ENCODE peak calls at places on chromosomes 16 and 17, in nine cellular contexts. E, K, F, G, S, D, J, T and A are unnamed samples.

GRCh38 chr16:89944773-89945172 is 3.8 kb upstream of the DEF8 start:
- DNase-seq in E (no peak), K (no peak), F (no peak), G (peak; percentile 42), S (no peak), D (no peak), J (no peak), T (no peak), A (no peak)

GRCh38 chr16:79703066-79703465 is 102.5 kb upstream of the MAF start:
- DNase-seq in E (no peak), K (no peak), F (peak; percentile 7), G (no peak), S (no peak), D (no peak), J (no peak), T (no peak), A (no peak)

GRCh38 chr17:29145289-29146058 is 34.7 kb downstream of the MYO18A start:
- DNase-seq in E (peak; percentile 57), K (peak; percentile 84), F (peak; percentile 61), G (peak; percentile 81), S (peak; percentile 90), D (no peak), J (peak; percentile 93), T (no peak), A (peak; percentile 82)

GRCh38 chr17:38861399-38861843 is 7.9 kb upstream of the RPL23 start:
- DNase-seq in E (no peak), K (no peak), F (no peak), G (no peak), S (peak; percentile 43), D (no peak), J (peak; percentile 61), T (no peak), A (no peak)

GRCh38 chr17:79439493-79439892 is 171.4 kb downstream of the RBFOX3 start:
- DNase-seq in E (no peak), K (no peak), F (no peak), G (no peak), S (no peak), D (no peak), J (no peak), T (no peak), A (no peak)

GRCh38 chr17:40329981-40330794 is 21.2 kb downstream of the RARA start:
- DNase-seq in E (no peak), K (no peak), F (no peak), G (peak; percentile 94), S (peak; percentile 61), D (no peak), J (peak; percentile 66), T (no peak), A (peak; percentile 59)

GRCh38 chr17:3762922-3763776 is 37.8 kb downstream of the ITGAE start:
- DNase-seq in E (no peak), K (no peak), F (no peak), G (peak; percentile 90), S (no peak), D (no peak), J (no peak), T (no peak), A (no peak)

GRCh38 chr16:14007460-14007859 is 63.7 kb upstream of the MRTFB start:
- DNase-seq in E (peak; percentile 76), K (peak; percentile 92), F (peak; percentile 62), G (peak; percentile 69), S (no peak), D (no peak), J (no peak), T (peak; percentile 93), A (no peak)

GRCh38 chr17:76726766-76727718 is at the start of gene METTL23:
- DNase-seq in E (peak; percentile 77), K (peak; percentile 77), F (peak; percentile 58), G (peak; percentile 64), S (peak; percentile 70), D (no peak), J (peak; percentile 62), T (no peak), A (peak; percentile 61)

GRCh38 chr16:4410335-4411075 is 5.9 kb downstream of the CORO7 start:
- DNase-seq in E (peak; percentile 86), K (peak; percentile 98), F (peak; percentile 25), G (no peak), S (no peak), D (peak; percentile 71), J (no peak), T (peak; percentile 81), A (no peak)

GRCh38 chr16:78800535-78800934 is 701.1 kb downstream of the WWOX start:
- DNase-seq in E (no peak), K (no peak), F (no peak), G (no peak), S (no peak), D (no peak), J (no peak), T (no peak), A (no peak)

GRCh38 chr16:24976061-24976779 is 38.9 kb downstream of the ARHGAP17 start:
- DNase-seq in E (no peak), K (no peak), F (no peak), G (no peak), S (no peak), D (no peak), J (no peak), T (no peak), A (no peak)

GRCh38 chr17:79777166-79777843 is 643 bp upstream of the CBX2 start:
- DNase-seq in E (peak; percentile 82), K (peak; percentile 32), F (no peak), G (peak; percentile 43), S (peak; percentile 77), D (no peak), J (no peak), T (no peak), A (no peak)

GRCh38 chr17:61247438-61247837 is 152.2 kb upstream of the TBX2 start:
- DNase-seq in E (no peak), K (peak; percentile 82), F (no peak), G (no peak), S (peak; percentile 7), D (peak; percentile 87), J (no peak), T (peak; percentile 88), A (no peak)

GRCh38 chr17:48618366-48618896 is 3.3 kb upstream of the HOXB8 start:
- DNase-seq in E (peak; percentile 97), K (peak; percentile 79), F (peak; percentile 58), G (peak; percentile 53), S (peak; percentile 50), D (peak; percentile 26), J (peak; percentile 80), T (peak; percentile 40), A (peak; percentile 86)

GRCh38 chr17:36930501-36930900 is 6.8 kb upstream of the LHX1 start:
- DNase-seq in E (no peak), K (no peak), F (no peak), G (no peak), S (no peak), D (no peak), J (no peak), T (no peak), A (no peak)

GRCh38 chr17:67636841-67637240 is 80.9 kb upstream of the NOL11 start:
- DNase-seq in E (peak; percentile 25), K (peak; percentile 64), F (peak; percentile 56), G (no peak), S (no peak), D (no peak), J (no peak), T (no peak), A (no peak)

GRCh38 chr17:82696916-82697807 is 1.3 kb downstream of the RAB40B start:
- DNase-seq in E (no peak), K (no peak), F (no peak), G (no peak), S (no peak), D (no peak), J (no peak), T (no peak), A (no peak)

GRCh38 chr17:47891545-47892088 is 4.4 kb upstream of the SP2 start:
- DNase-seq in E (no peak), K (no peak), F (no peak), G (no peak), S (no peak), D (no peak), J (no peak), T (no peak), A (no peak)

GRCh38 chr16:8798535-8799157 is 1.0 kb downstream of the PMM2 start:
- DNase-seq in E (peak; percentile 5), K (no peak), F (no peak), G (no peak), S (no peak), D (no peak), J (no peak), T (no peak), A (no peak)

GRCh38 chr16:67248401-67249177 is at the start of gene SLC9A5:
- DNase-seq in E (no peak), K (no peak), F (no peak), G (no peak), S (peak; percentile 45), D (no peak), J (no peak), T (no peak), A (peak; percentile 76)

GRCh38 chr17:77210946-77211541 is 70.3 kb downstream of the SEC14L1 start:
- DNase-seq in E (no peak), K (no peak), F (no peak), G (no peak), S (no peak), D (no peak), J (no peak), T (no peak), A (no peak)

GRCh38 chr16:19885456-19886060 is 910 bp upstream of the GPRC5B start:
- DNase-seq in E (no peak), K (no peak), F (peak; percentile 2), G (no peak), S (no peak), D (no peak), J (no peak), T (no peak), A (no peak)

GRCh38 chr17:77356109-77356689 is 215.4 kb downstream of the SEC14L1 start:
- DNase-seq in E (peak; percentile 24), K (no peak), F (peak; percentile 39), G (no peak), S (no peak), D (no peak), J (peak; percentile 45), T (no peak), A (peak; percentile 41)

GRCh38 chr17:18139092-18139491 is 30.5 kb downstream of the MYO15A start:
- DNase-seq in E (no peak), K (no peak), F (no peak), G (no peak), S (no peak), D (no peak), J (no peak), T (no peak), A (no peak)

GRCh38 chr17:39699818-39700147 is at the start of gene ERBB2:
- DNase-seq in E (peak; percentile 71), K (peak; percentile 73), F (peak; percentile 67), G (no peak), S (no peak), D (no peak), J (peak; percentile 62), T (no peak), A (no peak)

GRCh38 chr17:41797377-41797776 is 10.9 kb upstream of the JUP start:
- DNase-seq in E (no peak), K (no peak), F (no peak), G (no peak), S (no peak), D (no peak), J (no peak), T (no peak), A (no peak)